ENCODE peak calls at places on chromosome 4, in five cellular contexts. One of them, this sample, is unnamed. For H3K27me3, the result is how much of the 10 kb centered on the place peaks cover.

GRCh38 chr4:8639021-8639420 is 46.5 kb downstream of the CPZ start:
- DNase-seq in ovary: no peak
- DNase-seq in PC-3: no peak
- DNase-seq in uterus: no peak
- DNase-seq in cardiac muscle cell: no peak
- DNase-seq in this sample: no peak

GRCh38 chr4:21709761-21710160 is 238.8 kb downstream of the KCNIP4 start:
- DNase-seq in PC-3: no peak
- DNase-seq in ovary: no peak
- DNase-seq in cardiac muscle cell: no peak
- DNase-seq in uterus: no peak
- DNase-seq in this sample: no peak

GRCh38 chr4:184538023-184538599 is 63.8 kb upstream of the IRF2 start:
- DNase-seq in cardiac muscle cell: peak
- DNase-seq in uterus: peak
- DNase-seq in PC-3: peak
- DNase-seq in ovary: peak
- DNase-seq in this sample: peak

GRCh38 chr4:145735330-145735638 is 55.3 kb downstream of the C4orf51 start:
- DNase-seq in PC-3: peak
- DNase-seq in cardiac muscle cell: peak
- DNase-seq in uterus: peak
- DNase-seq in ovary: no peak
- DNase-seq in this sample: peak

GRCh38 chr4:86359944-86360478 is at the start of gene MAPK10:
- DNase-seq in cardiac muscle cell: peak
- DNase-seq in uterus: peak
- DNase-seq in PC-3: no peak
- DNase-seq in ovary: peak
- DNase-seq in this sample: peak

GRCh38 chr4:172830295-172830764 is 338.3 kb upstream of the GALNT7 start:
- DNase-seq in ovary: no peak
- DNase-seq in uterus: no peak
- DNase-seq in PC-3: peak
- DNase-seq in cardiac muscle cell: peak
- DNase-seq in this sample: peak

GRCh38 chr4:121358473-121358872 is 22.3 kb downstream of the QRFPR start:
- DNase-seq in cardiac muscle cell: peak
- DNase-seq in PC-3: peak
- DNase-seq in uterus: no peak
- DNase-seq in ovary: no peak
- DNase-seq in this sample: peak

GRCh38 chr4:15144249-15144966 is 142.1 kb downstream of the CPEB2 start:
- DNase-seq in cardiac muscle cell: no peak
- DNase-seq in uterus: no peak
- DNase-seq in ovary: no peak
- DNase-seq in PC-3: no peak
- DNase-seq in this sample: peak

GRCh38 chr4:168484626-168485025 is 4.3 kb upstream of the DDX60L start:
- DNase-seq in ovary: no peak
- DNase-seq in cardiac muscle cell: peak
- DNase-seq in PC-3: peak
- DNase-seq in uterus: no peak
- DNase-seq in this sample: peak

GRCh38 chr4:39319678-39320077 is 46.5 kb downstream of the RFC1 start:
- DNase-seq in ovary: no peak
- DNase-seq in cardiac muscle cell: peak
- DNase-seq in PC-3: peak
- DNase-seq in uterus: no peak
- DNase-seq in this sample: peak

GRCh38 chr4:97121493-97121892 is 1021.8 kb downstream of the STPG2 start:
- DNase-seq in ovary: no peak
- DNase-seq in uterus: no peak
- DNase-seq in cardiac muscle cell: no peak
- DNase-seq in PC-3: no peak
- DNase-seq in this sample: no peak

GRCh38 chr4:162841769-162842168 is 324.9 kb downstream of the NAF1 start:
- DNase-seq in cardiac muscle cell: no peak
- DNase-seq in PC-3: no peak
- DNase-seq in uterus: no peak
- DNase-seq in ovary: no peak
- DNase-seq in this sample: no peak

GRCh38 chr4:123380728-123381716 is 15.6 kb upstream of the SPRY1 start:
- DNase-seq in ovary: no peak
- DNase-seq in cardiac muscle cell: no peak
- DNase-seq in PC-3: no peak
- DNase-seq in uterus: no peak
- DNase-seq in this sample: no peak

GRCh38 chr4:3218824-3219760 is 29.9 kb upstream of the MSANTD1 start:
- DNase-seq in cardiac muscle cell: no peak
- DNase-seq in PC-3: no peak
- DNase-seq in ovary: peak
- DNase-seq in uterus: no peak
- DNase-seq in this sample: no peak

GRCh38 chr4:8719421-8719820 is 126.9 kb downstream of the CPZ start:
- DNase-seq in ovary: no peak
- DNase-seq in PC-3: no peak
- DNase-seq in uterus: peak
- DNase-seq in cardiac muscle cell: no peak
- DNase-seq in this sample: no peak

GRCh38 chr4:102819588-102820365 is 7.6 kb downstream of the UBE2D3 start:
- DNase-seq in ovary: no peak
- DNase-seq in PC-3: no peak
- DNase-seq in uterus: no peak
- DNase-seq in cardiac muscle cell: no peak
- DNase-seq in this sample: no peak

GRCh38 chr4:2070421-2071251 is 11.5 kb downstream of the NAT8L start:
- DNase-seq in PC-3: no peak
- DNase-seq in uterus: no peak
- DNase-seq in ovary: no peak
- DNase-seq in cardiac muscle cell: no peak
- DNase-seq in this sample: no peak

GRCh38 chr4:160372390-160372789 is 1269.5 kb downstream of the RAPGEF2 start:
- DNase-seq in cardiac muscle cell: no peak
- DNase-seq in uterus: no peak
- DNase-seq in PC-3: peak
- DNase-seq in ovary: no peak
- DNase-seq in this sample: no peak

GRCh38 chr4:183191630-183192029 is 92.6 kb downstream of the WWC2 start:
- DNase-seq in ovary: no peak
- DNase-seq in PC-3: no peak
- DNase-seq in uterus: no peak
- DNase-seq in cardiac muscle cell: no peak
- DNase-seq in this sample: no peak

GRCh38 chr4:122412547-122412946 is 33.7 kb downstream of the ADAD1 start:
- DNase-seq in uterus: no peak
- DNase-seq in ovary: no peak
- DNase-seq in PC-3: peak
- DNase-seq in cardiac muscle cell: peak
- DNase-seq in this sample: no peak

GRCh38 chr4:123396294-123397275 is at the start of gene SPRY1:
- DNase-seq in cardiac muscle cell: peak
- DNase-seq in uterus: peak
- DNase-seq in PC-3: peak
- DNase-seq in ovary: peak
- DNase-seq in this sample: peak

GRCh38 chr4:56375458-56375857 is 11.8 kb downstream of the AASDH start:
- DNase-seq in ovary: no peak
- DNase-seq in uterus: no peak
- DNase-seq in PC-3: no peak
- DNase-seq in cardiac muscle cell: no peak
- DNase-seq in this sample: no peak
- H3K4me3 ChIP-seq in ovary: no peak
- H3K4me3 ChIP-seq in uterus: no peak
- H3K4me3 ChIP-seq in PC-3: no peak
- H3K4me3 ChIP-seq in cardiac muscle cell: no peak
- H3K4me3 ChIP-seq in this sample: no peak

GRCh38 chr4:154760895-154761294 is 17.1 kb downstream of the LRAT start:
- DNase-seq in PC-3: no peak
- DNase-seq in uterus: no peak
- DNase-seq in cardiac muscle cell: no peak
- DNase-seq in ovary: no peak
- DNase-seq in this sample: no peak

GRCh38 chr4:154757713-154758112 is 13.9 kb downstream of the LRAT start:
- DNase-seq in PC-3: no peak
- DNase-seq in uterus: no peak
- DNase-seq in ovary: no peak
- DNase-seq in cardiac muscle cell: no peak
- DNase-seq in this sample: no peak
- H3K27me3 ChIP-seq in PC-3: under half
- H3K27me3 ChIP-seq in uterus: under half
- H3K27me3 ChIP-seq in ovary: under half
- H3K27me3 ChIP-seq in cardiac muscle cell: under half
- H3K27me3 ChIP-seq in this sample: under half

DNA sequence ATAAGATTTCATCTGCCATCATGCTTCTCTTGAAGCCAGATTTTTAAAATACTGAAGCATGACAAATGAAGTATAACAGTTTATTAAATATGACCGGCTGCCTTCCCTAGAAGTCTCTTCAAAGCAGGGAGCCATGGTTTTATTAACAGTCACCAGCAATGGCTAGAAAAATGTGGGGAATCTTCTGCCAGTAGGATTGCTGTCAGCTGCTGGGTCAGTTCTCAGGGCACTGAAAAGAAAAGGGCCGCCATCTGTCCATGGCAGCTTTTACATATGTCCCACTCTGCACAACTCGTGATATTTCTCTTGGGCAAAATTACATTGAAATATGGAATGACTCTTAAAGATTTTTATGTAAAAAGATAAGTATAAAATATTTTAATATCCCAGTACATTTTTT is 2.8 kb downstream of the CCNG2 start:
- DNase-seq in cardiac muscle cell: no peak
- DNase-seq in ovary: no peak
- DNase-seq in uterus: no peak
- DNase-seq in PC-3: no peak
- DNase-seq in this sample: peak
- H3K4me3 ChIP-seq in cardiac muscle cell: no peak
- H3K4me3 ChIP-seq in ovary: no peak
- H3K4me3 ChIP-seq in uterus: no peak
- H3K4me3 ChIP-seq in PC-3: peak
- H3K4me3 ChIP-seq in this sample: peak

GRCh38 chr4:112031712-112032328 is 113.4 kb upstream of the FAM241A start:
- DNase-seq in cardiac muscle cell: peak
- DNase-seq in PC-3: peak
- DNase-seq in uterus: peak
- DNase-seq in ovary: no peak
- DNase-seq in this sample: peak

GRCh38 chr4:112029642-112030235 is 115.5 kb upstream of the FAM241A start:
- DNase-seq in PC-3: no peak
- DNase-seq in cardiac muscle cell: no peak
- DNase-seq in uterus: no peak
- DNase-seq in ovary: no peak
- DNase-seq in this sample: peak
- H3K27me3 ChIP-seq in PC-3: under half
- H3K27me3 ChIP-seq in cardiac muscle cell: under half
- H3K27me3 ChIP-seq in uterus: under half
- H3K27me3 ChIP-seq in ovary: under half
- H3K27me3 ChIP-seq in this sample: under half

GRCh38 chr4:128283071-128283470 is 4.5 kb downstream of the PGRMC2 start:
- DNase-seq in uterus: no peak
- DNase-seq in cardiac muscle cell: no peak
- DNase-seq in ovary: no peak
- DNase-seq in PC-3: no peak
- DNase-seq in this sample: peak

GRCh38 chr4:128282516-128282915 is 5.1 kb downstream of the PGRMC2 start:
- DNase-seq in PC-3: no peak
- DNase-seq in uterus: no peak
- DNase-seq in cardiac muscle cell: no peak
- DNase-seq in ovary: no peak
- DNase-seq in this sample: no peak

GRCh38 chr4:128284317-128284716 is 3.3 kb downstream of the PGRMC2 start:
- DNase-seq in ovary: no peak
- DNase-seq in uterus: no peak
- DNase-seq in cardiac muscle cell: no peak
- DNase-seq in PC-3: peak
- DNase-seq in this sample: no peak

GRCh38 chr4:128279624-128280225 is 7.9 kb downstream of the PGRMC2 start:
- DNase-seq in uterus: no peak
- DNase-seq in cardiac muscle cell: peak
- DNase-seq in PC-3: no peak
- DNase-seq in ovary: no peak
- DNase-seq in this sample: peak

DNA sequence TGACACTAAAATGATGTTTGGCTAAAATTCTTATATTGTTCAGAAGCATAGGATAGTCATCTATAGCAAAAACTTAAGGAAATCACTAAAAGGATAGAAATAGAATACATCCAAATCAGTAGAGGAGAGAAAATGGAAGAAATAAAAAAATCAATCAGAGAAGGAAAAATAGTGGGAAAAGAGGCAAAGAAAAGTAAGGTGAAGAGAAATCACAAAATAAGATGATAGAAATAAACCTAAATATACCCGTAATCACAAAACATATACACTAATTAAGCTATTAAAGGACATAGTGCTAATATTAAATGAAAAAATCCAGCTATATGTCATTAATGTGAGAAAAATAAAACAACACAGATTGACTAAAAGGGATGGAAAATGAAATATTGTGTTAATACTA is 6.3 kb downstream of the PGRMC2 start:
- DNase-seq in cardiac muscle cell: no peak
- DNase-seq in ovary: no peak
- DNase-seq in uterus: no peak
- DNase-seq in PC-3: no peak
- DNase-seq in this sample: no peak
- H3K4me3 ChIP-seq in cardiac muscle cell: no peak
- H3K4me3 ChIP-seq in ovary: no peak
- H3K4me3 ChIP-seq in uterus: no peak
- H3K4me3 ChIP-seq in PC-3: no peak
- H3K4me3 ChIP-seq in this sample: peak

GRCh38 chr4:81031389-81032173 is 1.1 kb downstream of the BMP3 start:
- DNase-seq in uterus: no peak
- DNase-seq in cardiac muscle cell: no peak
- DNase-seq in ovary: no peak
- DNase-seq in PC-3: no peak
- DNase-seq in this sample: no peak

GRCh38 chr4:81032805-81033684 is 2.5 kb downstream of the BMP3 start:
- DNase-seq in uterus: no peak
- DNase-seq in cardiac muscle cell: no peak
- DNase-seq in PC-3: peak
- DNase-seq in ovary: no peak
- DNase-seq in this sample: no peak

GRCh38 chr4:81030061-81030616 is 369 bp upstream of the BMP3 start:
- DNase-seq in cardiac muscle cell: no peak
- DNase-seq in PC-3: no peak
- DNase-seq in uterus: no peak
- DNase-seq in ovary: no peak
- DNase-seq in this sample: no peak

GRCh38 chr4:81030617-81031388 is at the start of gene BMP3:
- DNase-seq in cardiac muscle cell: peak
- DNase-seq in uterus: no peak
- DNase-seq in ovary: peak
- DNase-seq in PC-3: peak
- DNase-seq in this sample: peak

DNA sequence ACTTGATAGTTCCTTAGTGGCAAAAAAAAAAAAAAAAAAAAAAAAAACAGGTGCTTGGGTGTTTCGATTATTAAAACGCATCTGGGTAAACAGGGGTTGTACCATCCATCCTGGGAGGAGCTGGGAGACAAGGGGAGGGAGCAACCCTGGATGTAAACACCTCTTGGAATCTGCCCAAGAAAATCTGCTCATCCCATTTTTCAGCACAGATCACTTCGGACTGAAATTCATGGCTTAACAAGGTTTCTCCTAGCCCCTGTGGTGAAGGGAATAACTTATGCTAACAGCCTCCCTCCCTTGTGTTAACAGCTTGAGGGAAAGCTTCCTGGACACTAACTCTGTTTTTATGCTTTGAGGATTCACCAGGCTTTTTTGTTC is 1.7 kb downstream of the BMP3 start:
- DNase-seq in ovary: no peak
- DNase-seq in PC-3: peak
- DNase-seq in uterus: no peak
- DNase-seq in cardiac muscle cell: no peak
- DNase-seq in this sample: no peak
- H3K27me3 ChIP-seq in ovary: under half
- H3K27me3 ChIP-seq in PC-3: under half
- H3K27me3 ChIP-seq in uterus: under half
- H3K27me3 ChIP-seq in cardiac muscle cell: half or more
- H3K27me3 ChIP-seq in this sample: half or more

This sample was measured in adipocyte.